ENCODE peak calls at places on chromosomes 11 and 22, in seven cellular contexts. M is MM.1S, L is SK-N-SH, B is GM23248, H is neural progenitor cell, Y is GM23338, Q is PC-3. N is an unnamed sample. For H3K27me3 and H3F3A, the result is how much of the 10 kb centered on the place peaks cover.

GRCh38 chr22:23113067-23113846 is 28.5 kb downstream of the RSPH14 start:
- DNase-seq in B (no peak), M (no peak), H (no peak), L (peak), Y (no peak), Q (no peak), N (no peak)

GRCh38 chr11:44313701-44314489 is 4.0 kb upstream of the ALX4 start:
- DNase-seq in H (no peak), M (no peak), L (no peak), Q (no peak), Y (no peak), B (peak), N (no peak)

GRCh38 chr11:64448599-64449380 is 89.8 kb downstream of the RPS6KA4 start:
- DNase-seq in Y (peak), Q (peak), H (peak), B (peak), M (peak), L (peak), N (peak)

GRCh38 chr11:134691985-134692384 is 279.9 kb upstream of the B3GAT1 start:
- DNase-seq in M (no peak), L (no peak), H (no peak), Y (no peak), B (peak), Q (peak), N (no peak)

GRCh38 chr11:34335331-34335730 is 22.5 kb downstream of the ABTB2 start:
- DNase-seq in B (no peak), Q (no peak), M (no peak), Y (no peak), L (no peak), H (no peak), N (no peak)

GRCh38 chr11:48018561-48019229 is 38.3 kb downstream of the PTPRJ start:
- DNase-seq in H (peak), M (no peak), L (no peak), Q (no peak), Y (peak), B (no peak), N (no peak)

GRCh38 chr11:62721994-62722393 is 5.3 kb downstream of the HNRNPUL2 start:
- DNase-seq in H (peak), M (no peak), L (no peak), Q (peak), Y (peak), B (peak), N (no peak)

GRCh38 chr11:69014084-69014935 is 1.3 kb upstream of the MRGPRF start:
- DNase-seq in H (peak), B (peak), L (peak), M (no peak), Y (peak), Q (no peak), N (no peak)

GRCh38 chr11:40104941-40105550 is 1354.4 kb downstream of the LRRC4C start:
- DNase-seq in B (no peak), Y (peak), M (no peak), L (no peak), Q (no peak), H (peak), N (no peak)

GRCh38 chr11:81869337-81870065 is 864.2 kb downstream of the FAM181B start:
- DNase-seq in Y (no peak), B (no peak), Q (no peak), L (no peak), M (peak), H (no peak), N (no peak)

GRCh38 chr11:44627911-44628729 is 62.7 kb downstream of the CD82 start:
- DNase-seq in B (peak), L (peak), Y (no peak), M (no peak), Q (no peak), H (no peak), N (no peak)

GRCh38 chr11:67396587-67397398 is 4.9 kb downstream of the PPP1CA start:
- DNase-seq in M (no peak), Q (no peak), Y (peak), L (no peak), B (no peak), H (no peak), N (no peak)

GRCh38 chr22:17115311-17115710 is 5.8 kb downstream of the TMEM121B start:
- DNase-seq in H (no peak), Y (no peak), L (no peak), B (no peak), M (no peak), Q (no peak), N (no peak)

GRCh38 chr11:65183201-65183891 is 1.6 kb downstream of the CAPN1 start:
- DNase-seq in H (no peak), Y (peak), L (no peak), M (no peak), B (no peak), Q (peak), N (peak)

GRCh38 chr11:107736546-107736945 is 24.7 kb upstream of the SLN start:
- DNase-seq in Q (no peak), M (no peak), B (no peak), L (no peak), H (no peak), Y (no peak), N (no peak)

GRCh38 chr11:126547691-126548090 is 192.2 kb downstream of the ST3GAL4 start:
- DNase-seq in B (no peak), Y (no peak), Q (no peak), M (no peak), H (no peak), L (no peak), N (no peak)

GRCh38 chr11:77252555-77253270 is 48.8 kb downstream of the GDPD4 start:
- DNase-seq in H (no peak), B (no peak), M (no peak), Q (no peak), Y (no peak), L (no peak), N (no peak)

GRCh38 chr11:2138436-2139117 is 612 bp downstream of the IGF2 start:
- DNase-seq in Y (peak), Q (no peak), L (no peak), M (no peak), H (peak), B (peak), N (no peak)

GRCh38 chr22:37425800-37426531 is 1.3 kb downstream of the ELFN2 start:
- DNase-seq in H (peak), Y (peak), B (no peak), L (no peak), Q (no peak), M (peak), N (no peak)

GRCh38 chr11:118606844-118607228 is 579 bp upstream of the PHLDB1 start:
- DNase-seq in M (no peak), L (no peak), Q (no peak), Y (no peak), B (no peak), H (no peak), N (no peak)

GRCh38 chr11:118609380-118610219 is 2.2 kb downstream of the PHLDB1 start:
- DNase-seq in M (no peak), B (peak), H (peak), Q (no peak), L (no peak), Y (peak), N (no peak)

GRCh38 chr11:118608268-118609214 is 1.1 kb downstream of the PHLDB1 start:
- DNase-seq in Y (no peak), B (peak), Q (peak), H (peak), L (peak), M (no peak), N (no peak)

GRCh38 chr11:118606157-118606843 is 1.1 kb upstream of the PHLDB1 start:
- DNase-seq in Q (no peak), H (peak), Y (peak), B (no peak), L (no peak), M (no peak), N (no peak)

DNA sequence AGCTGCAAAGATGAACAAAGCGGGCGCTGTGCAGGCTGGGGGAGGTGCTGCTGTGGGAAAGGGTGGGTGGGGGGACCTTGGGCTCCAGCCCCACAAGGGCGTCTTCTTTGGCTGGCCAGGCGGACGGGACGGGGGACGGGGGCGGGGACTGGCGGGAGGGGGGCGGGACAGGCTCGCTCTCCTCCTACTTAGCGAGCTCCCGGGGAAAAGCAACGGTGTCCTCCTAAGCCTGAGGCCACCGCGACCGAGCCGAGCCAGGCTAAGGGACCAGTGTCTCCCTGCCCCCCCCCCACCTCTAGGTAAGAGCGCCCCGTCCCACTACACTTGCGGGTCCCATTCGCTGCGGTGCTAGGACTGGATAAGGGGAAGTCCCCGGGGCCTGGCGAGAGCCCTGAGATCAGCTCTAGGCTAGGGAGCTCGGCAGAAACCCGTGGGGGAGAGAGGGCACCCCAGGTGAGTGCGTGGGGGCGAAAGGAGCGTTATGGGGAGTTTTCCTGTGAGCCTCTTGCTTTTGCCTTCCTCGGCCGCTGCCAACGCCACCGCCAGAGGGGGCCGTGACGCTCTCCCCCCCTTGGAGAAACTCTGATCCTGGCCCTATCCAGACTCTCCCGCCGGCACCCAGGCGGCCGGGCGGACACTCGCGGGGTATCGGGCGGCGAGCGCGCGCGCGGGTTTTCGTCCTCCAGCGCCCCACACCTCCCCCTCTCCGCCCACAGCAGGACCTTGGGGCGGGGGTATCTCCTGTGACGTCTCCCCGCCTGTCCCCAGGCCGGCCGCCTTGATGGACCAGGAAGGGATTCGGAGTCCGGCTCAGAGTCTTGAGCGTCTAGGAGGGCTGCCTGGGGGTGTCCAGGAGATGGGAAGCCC is at the start of gene PHLDB1:
- DNase-seq in M (no peak), H (peak), Q (peak), Y (peak), L (peak), B (peak), N (peak)
- H3K27me3 ChIP-seq in M (under half), H (half or more), Q (under half), Y (half or more), L (under half), B (under half), N (under half)

GRCh38 chr11:116716617-116717016 is 56.2 kb downstream of the BUD13 start:
- DNase-seq in B (no peak), H (no peak), L (no peak), M (no peak), Y (no peak), Q (no peak), N (no peak)
- H3F3A ChIP-seq in B (under half), H (under half), L (under half), M (under half), Y (under half), Q (under half), N (under half)

GRCh38 chr11:11458523-11458922 is 105.5 kb upstream of the CSNK2A3 start:
- DNase-seq in H (no peak), L (no peak), Y (no peak), Q (no peak), B (no peak), M (no peak), N (no peak)

GRCh38 chr11:11456896-11457295 is 103.8 kb upstream of the CSNK2A3 start:
- DNase-seq in L (no peak), Q (no peak), H (no peak), B (no peak), Y (no peak), M (no peak), N (no peak)

GRCh38 chr11:11450744-11451362 is 97.8 kb upstream of the CSNK2A3 start:
- DNase-seq in Q (peak), M (no peak), Y (no peak), H (no peak), L (no peak), B (peak), N (no peak)

GRCh38 chr11:11451501-11452005 is 98.5 kb upstream of the CSNK2A3 start:
- DNase-seq in M (no peak), B (no peak), Y (no peak), Q (peak), L (no peak), H (no peak), N (no peak)

DNA sequence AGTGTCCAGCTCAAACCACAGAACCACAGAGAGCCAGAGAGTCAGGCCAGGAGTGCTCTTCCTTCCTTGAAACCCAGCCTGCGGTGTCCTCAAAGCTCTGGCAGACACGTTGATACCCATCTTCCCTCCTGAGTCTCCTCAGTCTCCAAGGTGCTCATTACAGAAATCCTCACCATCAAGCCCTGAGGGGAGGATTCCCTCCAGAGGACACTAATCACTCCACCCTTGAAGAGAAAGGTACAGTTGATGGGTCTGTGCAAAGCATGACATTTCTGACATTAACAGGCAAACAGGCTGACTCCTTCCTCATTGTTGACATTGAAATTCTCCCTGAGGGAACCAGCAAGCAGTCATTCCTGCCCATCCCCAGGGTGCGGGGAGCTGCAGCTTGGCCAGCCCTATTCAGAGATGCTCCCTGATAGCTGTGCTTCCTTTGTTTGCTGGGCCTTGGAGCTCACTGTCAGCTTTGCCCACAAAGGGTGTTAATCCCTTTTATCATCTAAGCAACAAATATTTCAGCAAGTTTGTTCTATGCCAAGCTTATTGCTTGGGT is 101.7 kb upstream of the CSNK2A3 start:
- DNase-seq in Q (peak), H (no peak), L (no peak), B (no peak), Y (no peak), M (no peak), N (no peak)
- H3K27me3 ChIP-seq in Q (under half), H (under half), L (under half), B (under half), Y (under half), M (under half), N (under half)

DNA sequence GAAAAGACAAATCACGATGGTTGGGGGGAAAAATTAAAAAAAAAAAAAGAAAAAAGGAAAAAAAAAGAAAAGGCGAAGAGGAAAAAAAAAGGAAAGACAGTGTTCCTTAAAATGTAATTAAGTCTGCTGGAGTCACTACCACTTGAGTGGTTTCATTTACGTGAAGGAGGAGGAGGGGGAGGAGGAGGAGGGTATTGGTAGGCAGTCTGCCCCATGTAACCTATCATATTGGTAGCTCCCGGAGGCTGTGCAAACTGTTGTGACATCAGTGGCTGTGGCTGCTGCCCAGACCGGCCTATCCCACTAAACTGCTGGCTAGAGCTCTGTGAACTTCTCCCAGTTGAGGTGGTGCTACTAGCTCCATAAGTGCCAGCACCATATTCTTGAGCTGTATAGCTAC is 17.9 kb downstream of the KDELR3 start:
- DNase-seq in H (no peak), L (no peak), M (no peak), Y (no peak), Q (no peak), B (peak), N (no peak)
- H3F3A ChIP-seq in H (half or more), L (under half), M (under half), Y (half or more), Q (under half), B (half or more), N (half or more)

GRCh38 chr11:116578971-116579687 is 193.7 kb downstream of the BUD13 start:
- DNase-seq in M (no peak), L (peak), B (peak), Y (peak), H (peak), Q (no peak), N (no peak)
- H3K27me3 ChIP-seq in M (under half), L (under half), B (under half), Y (half or more), H (half or more), Q (half or more), N (half or more)

GRCh38 chr11:10803676-10804075 is 5.0 kb downstream of the EIF4G2 start:
- DNase-seq in Y (no peak), H (no peak), L (no peak), M (no peak), Q (no peak), B (peak), N (no peak)

GRCh38 chr11:10808553-10809372 is at the start of gene EIF4G2:
- DNase-seq in L (peak), Q (peak), B (peak), M (peak), H (peak), Y (peak), N (peak)

GRCh38 chr11:10807629-10808552 is 835 bp downstream of the EIF4G2 start:
- DNase-seq in Q (peak), H (peak), B (peak), Y (peak), M (peak), L (peak), N (no peak)

GRCh38 chr11:10806206-10806605 is 2.5 kb downstream of the EIF4G2 start:
- DNase-seq in B (no peak), H (no peak), Q (no peak), L (no peak), Y (no peak), M (no peak), N (no peak)

GRCh38 chr11:10805741-10806140 is 3.0 kb downstream of the EIF4G2 start:
- DNase-seq in M (no peak), L (no peak), Y (no peak), B (no peak), Q (no peak), H (no peak), N (no peak)
- H3F3A ChIP-seq in M (under half), L (half or more), Y (half or more), B (half or more), Q (under half), H (half or more), N (half or more)

DNA sequence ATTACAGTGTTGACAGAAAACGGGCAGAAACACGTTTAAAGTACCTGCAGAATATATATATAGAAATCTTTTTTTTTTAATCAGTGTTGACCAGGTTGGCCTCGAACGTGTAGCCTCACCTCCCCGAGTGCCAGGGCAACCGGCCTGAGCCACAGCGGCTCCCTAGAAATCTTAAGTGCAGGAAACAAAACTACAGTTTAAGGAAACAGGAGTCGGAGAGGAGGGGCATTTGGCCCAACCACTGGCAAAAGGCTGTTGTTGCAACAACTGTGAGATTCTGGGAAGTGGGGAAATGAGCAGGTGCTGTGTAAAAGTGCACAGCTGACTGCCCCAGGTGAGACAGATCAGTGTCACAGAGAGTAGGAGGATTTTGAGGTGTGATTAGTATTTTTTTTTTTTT is 3.7 kb downstream of the YWHAH start:
- DNase-seq in Y (no peak), B (no peak), L (no peak), H (no peak), M (no peak), Q (no peak), N (no peak)
- H3K27me3 ChIP-seq in Y (under half), B (under half), L (under half), H (under half), M (under half), Q (under half), N (under half)

DNA sequence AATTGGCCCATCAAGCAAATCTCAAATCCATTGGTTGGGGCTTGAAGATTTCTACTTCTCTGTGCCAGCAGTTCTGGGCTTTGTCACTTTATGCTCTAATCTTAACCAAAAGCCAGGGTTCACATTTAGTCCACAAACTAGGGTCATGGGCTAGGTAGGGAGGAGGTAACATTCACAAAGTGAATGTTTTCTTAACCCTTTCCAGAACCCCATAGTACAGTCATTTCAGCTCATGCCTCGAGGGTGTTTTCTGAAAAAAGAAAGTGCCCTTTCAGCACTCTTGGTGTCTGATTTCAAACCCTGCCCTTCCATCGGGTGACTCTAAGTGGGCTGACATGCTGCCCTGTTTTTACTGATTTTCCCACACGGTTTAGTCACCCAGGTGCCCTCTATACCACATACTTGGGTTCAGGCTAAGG is 2.6 kb downstream of the POU2AF1 start:
- DNase-seq in Y (no peak), B (no peak), H (no peak), Q (peak), M (peak), L (no peak), N (peak)
- H3F3A ChIP-seq in Y (under half), B (under half), H (under half), Q (under half), M (half or more), L (under half), N (under half)

N was measured in PC-9.